ENCODE peak calls at places on chromosomes 11 and 22, in five cellular contexts. Z, W, M, G and S are unnamed samples.

GRCh38 chr11:15497366-15497765 is 382.6 kb downstream of the INSC start:
- DNase-seq in Z (no peak), W (no peak), M (no peak), G (no peak), S (no peak)

GRCh38 chr22:32804036-32804435 is 2.5 kb downstream of the TIMP3 start:
- DNase-seq in Z (no peak), W (no peak), M (no peak), G (no peak), S (no peak)

GRCh38 chr11:11661356-11662040 is 39.7 kb upstream of the GALNT18 start:
- DNase-seq in Z (no peak), W (no peak), M (no peak), G (no peak), S (no peak)

GRCh38 chr11:113188433-113188834 is 125.9 kb upstream of the TTC12 start:
- DNase-seq in Z (no peak), W (no peak), M (no peak), G (no peak), S (no peak)

GRCh38 chr11:134052395-134052987 is 16.4 kb upstream of the JAM3 start:
- DNase-seq in Z (no peak), W (no peak), M (no peak), G (no peak), S (no peak)

GRCh38 chr11:128289048-128289447 is 298.3 kb downstream of the ETS1 start:
- DNase-seq in Z (peak), W (no peak), M (no peak), G (no peak), S (no peak)

GRCh38 chr11:70381872-70382842 is 16.2 kb upstream of the CTTN start:
- DNase-seq in Z (no peak), W (peak), M (no peak), G (no peak), S (no peak)

GRCh38 chr11:73197348-73197747 is 20.7 kb upstream of the P2RY2 start:
- DNase-seq in Z (no peak), W (peak), M (no peak), G (no peak), S (no peak)

GRCh38 chr11:9757809-9758675 is 94.2 kb downstream of the SWAP70 start:
- DNase-seq in Z (peak), W (peak), M (no peak), G (peak), S (peak)